ENCODE peak calls at places on chromosomes 5 and 9, in nine cellular contexts. V is PC-3; M is small intestine; D is BE2C; W is naive thymus-derived CD4-positive, alpha-beta T cell; Y is adipocyte; S is OCI-LY7; A is Peyer's patch; N is aorta. H is an unnamed sample. For H3K4me1, the result is how much of the 10 kb centered on the place peaks cover.

GRCh38 chr5:82834151-82834550 is 243.0 kb downstream of the TMEM167A start:
- DNase-seq in A (no peak), V (no peak), S (no peak), Y (no peak), W (no peak), N (no peak), D (no peak), M (no peak), H (no peak)

GRCh38 chr5:53555160-53555559 is 5.3 kb upstream of the NDUFS4 start:
- DNase-seq in Y (no peak), A (no peak), S (no peak), D (no peak), V (no peak), N (no peak), M (no peak), W (no peak), H (no peak)

GRCh38 chr9:22244141-22245011 is 202.2 kb upstream of the DMRTA1 start:
- DNase-seq in M (peak), A (peak), V (peak), Y (peak), N (no peak), W (no peak), D (peak), S (peak), H (peak)

GRCh38 chr5:178090856-178091255 is 22.5 kb upstream of the N4BP3 start:
- DNase-seq in A (no peak), Y (no peak), S (no peak), D (no peak), W (no peak), V (peak), N (no peak), M (no peak), H (no peak)

GRCh38 chr5:64625678-64626077 is 64.6 kb upstream of the SHISAL2B start:
- DNase-seq in W (no peak), D (no peak), A (no peak), N (no peak), Y (peak), V (no peak), M (no peak), S (no peak), H (no peak)

GRCh38 chr5:14574891-14575496 is 6.6 kb upstream of the OTULINL start:
- DNase-seq in W (no peak), S (no peak), Y (no peak), N (no peak), V (peak), A (no peak), D (no peak), M (peak), H (no peak)

GRCh38 chr9:135504262-135505229 is 4.1 kb downstream of the MRPS2 start:
- DNase-seq in M (peak), V (peak), S (peak), D (peak), Y (peak), A (peak), W (peak), N (peak), H (peak)

GRCh38 chr5:106766913-106767312 is 903.8 kb downstream of the EFNA5 start:
- DNase-seq in D (no peak), Y (peak), A (no peak), V (no peak), W (no peak), M (no peak), N (no peak), S (no peak), H (no peak)

GRCh38 chr9:134461436-134461982 is 135.3 kb downstream of the RXRA start:
- DNase-seq in W (no peak), V (no peak), S (no peak), N (peak), M (no peak), Y (no peak), A (no peak), D (no peak), H (no peak)

GRCh38 chr5:143347698-143348344 is 55.7 kb downstream of the NR3C1 start:
- DNase-seq in W (no peak), V (no peak), A (no peak), M (no peak), S (no peak), D (no peak), Y (peak), N (no peak), H (no peak)

GRCh38 chr5:14257995-14258403 is 114.9 kb downstream of the TRIO start:
- DNase-seq in V (no peak), W (no peak), D (no peak), M (no peak), Y (no peak), N (no peak), A (no peak), S (no peak), H (no peak)

DNA sequence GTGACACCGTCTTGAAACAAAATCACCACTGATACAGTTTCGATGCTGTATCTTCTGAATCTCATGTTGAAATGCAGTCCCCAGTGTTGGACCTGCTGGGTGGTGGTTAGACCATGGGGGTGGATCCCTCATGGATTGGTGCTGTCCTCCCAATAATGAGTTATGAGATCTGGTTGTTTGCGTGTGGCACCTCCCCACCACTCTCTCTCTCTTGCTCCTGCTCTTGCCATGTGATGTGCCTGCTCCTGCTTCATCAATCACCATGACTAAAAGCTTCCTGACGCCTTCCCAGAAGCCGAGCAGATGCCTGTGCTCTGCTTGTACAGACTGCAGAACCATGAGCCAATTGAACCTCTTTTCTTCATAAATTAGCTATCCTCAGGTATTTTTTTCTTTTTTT is 15.2 kb upstream of the C5orf15 start:
- DNase-seq in M (no peak), W (no peak), A (no peak), N (no peak), V (no peak), Y (no peak), D (no peak), S (no peak), H (no peak)
- H3K4me1 ChIP-seq in M (under half), W (under half), A (under half), N (under half), V (under half), Y (under half), D (under half), S (under half), H (under half)

DNA sequence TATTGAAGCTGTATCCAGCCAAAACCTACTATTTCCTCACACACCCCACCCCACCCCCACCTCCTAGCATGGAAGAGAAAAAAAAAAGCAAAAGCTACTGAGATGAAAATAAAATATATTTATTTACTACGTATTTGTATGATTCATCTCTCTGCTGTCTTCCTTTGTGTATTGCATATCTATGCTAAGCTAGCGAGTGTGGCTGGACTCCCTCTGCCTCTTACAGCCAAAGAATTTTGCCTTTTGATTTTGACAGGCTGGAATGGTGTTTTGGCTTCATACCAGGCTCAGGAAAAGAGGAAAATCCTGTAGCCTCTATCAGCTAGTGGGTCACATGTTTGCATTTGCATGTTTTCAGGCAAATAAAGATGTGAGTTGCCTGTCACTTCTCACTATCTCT is 2.2 kb downstream of the ABLIM3 start:
- DNase-seq in W (no peak), V (peak), A (no peak), S (no peak), D (no peak), N (no peak), M (no peak), Y (peak), H (no peak)
- H3K4me1 ChIP-seq in W (under half), V (under half), A (under half), S (under half), D (under half), N (under half), M (under half), Y (under half), H (under half)

GRCh38 chr9:121199921-121200320 is 1.7 kb downstream of the RAB14 start:
- DNase-seq in A (no peak), D (no peak), M (peak), W (no peak), V (peak), Y (no peak), S (no peak), N (no peak), H (no peak)

GRCh38 chr9:121198512-121199042 is 3.1 kb downstream of the RAB14 start:
- DNase-seq in S (no peak), A (no peak), W (no peak), V (no peak), M (no peak), D (no peak), Y (no peak), N (no peak), H (no peak)

GRCh38 chr9:121200346-121200745 is 1.3 kb downstream of the RAB14 start:
- DNase-seq in S (no peak), W (no peak), Y (no peak), D (no peak), V (no peak), A (no peak), M (peak), N (no peak), H (no peak)

GRCh38 chr9:121201738-121202533 is at the start of gene RAB14:
- DNase-seq in N (peak), S (peak), D (peak), W (peak), Y (peak), M (peak), V (peak), A (peak), H (peak)

GRCh38 chr9:121201045-121201737 is 478 bp downstream of the RAB14 start:
- DNase-seq in Y (peak), M (peak), V (no peak), D (peak), W (peak), N (peak), S (peak), A (peak), H (peak)
- H3K4me1 ChIP-seq in Y (under half), M (under half), V (under half), D (under half), W (under half), N (under half), S (half or more), A (under half), H (under half)

DNA sequence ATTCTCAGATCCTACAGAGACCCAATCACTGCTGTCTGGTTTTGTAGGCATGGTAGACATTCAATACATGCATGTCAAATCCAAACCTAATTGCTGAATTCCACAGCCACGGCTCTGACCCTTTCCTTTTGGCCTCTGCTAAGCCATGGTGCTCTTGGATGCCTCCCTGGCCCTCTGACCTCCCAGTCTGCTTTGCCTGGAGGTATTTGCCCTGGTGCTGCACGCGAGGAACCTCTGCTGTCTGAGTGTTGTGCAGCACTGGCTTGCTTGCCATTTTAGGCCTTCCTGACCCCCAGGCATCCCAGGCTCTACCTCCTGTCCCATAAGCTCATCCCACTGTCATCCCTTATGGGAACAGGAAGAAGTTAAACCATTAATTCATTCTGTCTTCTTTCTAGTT is 60.9 kb downstream of the DOCK2 start:
- DNase-seq in W (no peak), D (no peak), A (no peak), V (no peak), M (no peak), N (no peak), S (no peak), Y (no peak), H (no peak)
- H3K4me1 ChIP-seq in W (under half), D (under half), A (under half), V (under half), M (under half), N (under half), S (under half), Y (under half), H (under half)

GRCh38 chr5:150412319-150413175 is at the start of gene CD74:
- DNase-seq in Y (peak), W (peak), D (no peak), V (peak), S (peak), M (peak), A (peak), N (peak), H (no peak)
- H3K4me1 ChIP-seq in Y (under half), W (under half), D (under half), V (under half), S (half or more), M (under half), A (under half), N (under half), H (under half)

GRCh38 chr5:151068189-151068570 is 12.7 kb downstream of the TNIP1 start:
- DNase-seq in D (no peak), A (no peak), V (no peak), W (no peak), Y (no peak), M (no peak), N (no peak), S (no peak), H (no peak)

GRCh38 chr5:151070449-151070848 is 10.4 kb downstream of the TNIP1 start:
- DNase-seq in V (no peak), N (no peak), A (no peak), M (no peak), S (no peak), W (no peak), Y (peak), D (no peak), H (no peak)

GRCh38 chr5:151067632-151068031 is 13.2 kb downstream of the TNIP1 start:
- DNase-seq in M (no peak), Y (no peak), N (no peak), D (no peak), W (no peak), S (no peak), A (no peak), V (no peak), H (no peak)

GRCh38 chr5:151066920-151067319 is 13.9 kb downstream of the TNIP1 start:
- DNase-seq in A (no peak), N (no peak), V (no peak), D (no peak), W (no peak), M (no peak), Y (no peak), S (no peak), H (no peak)

GRCh38 chr5:151068571-151069197 is 12.2 kb downstream of the TNIP1 start:
- DNase-seq in N (no peak), M (no peak), Y (peak), D (no peak), V (no peak), A (peak), S (no peak), W (peak), H (no peak)
- H3K4me1 ChIP-seq in N (under half), M (under half), Y (under half), D (under half), V (under half), A (half or more), S (under half), W (under half), H (under half)

DNA sequence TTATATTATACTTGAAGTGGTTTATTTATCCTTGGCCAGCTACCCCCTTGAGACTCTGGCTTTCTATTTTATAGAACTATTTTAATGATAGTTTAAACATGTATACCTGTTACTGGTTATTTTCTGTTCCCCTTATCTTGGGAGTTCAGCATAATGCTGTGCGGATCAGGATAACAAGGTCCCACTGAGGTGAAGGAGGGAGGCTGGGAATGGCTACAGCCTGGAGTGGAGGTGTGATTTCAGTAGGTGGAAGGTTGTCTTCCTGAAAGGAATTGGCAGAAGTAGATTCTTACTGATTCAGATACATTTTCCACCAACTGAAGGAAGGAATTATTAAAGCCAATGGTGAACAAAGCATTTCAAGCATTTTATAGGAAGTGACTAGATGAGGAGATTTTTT is 38.9 kb downstream of the PAM start:
- DNase-seq in W (no peak), Y (no peak), M (no peak), V (no peak), S (no peak), A (no peak), D (no peak), N (no peak), H (no peak)
- H3K4me1 ChIP-seq in W (under half), Y (under half), M (under half), V (under half), S (under half), A (under half), D (under half), N (under half), H (under half)

H was measured in HAP-1.